ENCODE peak calls at places on chromosomes 16 and 17, in five cellular contexts. J is CD4-positive, CD25-positive, alpha-beta regulatory T cell; G is mesothelial cell of epicardium; A is stimulated activated CD4-positive, alpha-beta T cell treated with anti-CD3 and anti-CD28 coated beads, Interleukin-4, amount 100 ng/mL, for 1 hour; O is activated T-cell treated with anti-CD3 and anti-CD28 coated beads for 1 hour. R is an unnamed sample.

GRCh38 chr16:83912152-83912948 is 13.4 kb downstream of the MLYCD start:
- DNase-seq in J (no peak), A (no peak), O (no peak), G (no peak), R (no peak)

GRCh38 chr16:2799852-2800226 is 1.6 kb downstream of the PRSS41 start:
- DNase-seq in G (no peak), A (no peak), O (no peak), J (no peak), R (no peak)

GRCh38 chr16:21159281-21159951 is 942 bp downstream of the LDAF1 start:
- DNase-seq in J (no peak), A (peak), G (peak), O (peak), R (no peak)

GRCh38 chr17:60604686-60605334 is 4.8 kb downstream of the PPM1D start:
- DNase-seq in O (no peak), G (no peak), A (no peak), J (no peak), R (no peak)

GRCh38 chr17:47810200-47810821 is 11.3 kb downstream of the OSBPL7 start:
- DNase-seq in O (no peak), G (peak), J (no peak), A (no peak), R (no peak)

GRCh38 chr17:59558039-59558438 is 7.4 kb upstream of the DHX40 start:
- DNase-seq in G (no peak), O (no peak), A (no peak), J (no peak), R (no peak)

GRCh38 chr16:88785106-88785924 is at the start of gene PIEZO1:
- DNase-seq in A (peak), G (peak), J (peak), O (peak), R (no peak)

GRCh38 chr16:87360862-87361610 is 22.5 kb downstream of the FBXO31 start:
- DNase-seq in G (no peak), A (no peak), O (no peak), J (no peak), R (no peak)

GRCh38 chr17:7887482-7888183 is 956 bp upstream of the CHD3 start:
- DNase-seq in O (peak), J (peak), A (peak), G (peak), R (no peak)

GRCh38 chr16:77298638-77299360 is 99.6 kb downstream of the SYCE1L start:
- DNase-seq in A (no peak), G (no peak), J (no peak), O (no peak), R (no peak)

GRCh38 chr16:28930652-28931051 is 1.1 kb upstream of the CD19 start:
- DNase-seq in J (no peak), A (no peak), O (no peak), G (no peak), R (no peak)

R was measured in iPS DF 6.9.